ENCODE peak calls at places on chromosome 12, in six cellular contexts. K, S, E, G, N and Z are unnamed samples.

GRCh38 chr12:128109236-128109635 is 157.7 kb upstream of the TMEM132C start:
- DNase-seq in K (no peak), S (no peak), E (no peak), G (no peak), N (no peak), Z (no peak)

GRCh38 chr12:34163443-34163842 is 141.1 kb downstream of the ALG10 start:
- DNase-seq in K (no peak), S (no peak), E (no peak), G (no peak), N (no peak), Z (no peak)

GRCh38 chr12:3046441-3047200 is 30.6 kb upstream of the TSPAN9 start:
- DNase-seq in K (no peak), S (no peak), E (no peak), G (no peak), N (no peak), Z (no peak)

GRCh38 chr12:130992448-130992847 is 38.7 kb downstream of the ADGRD1 start:
- DNase-seq in K (no peak), S (no peak), E (no peak), G (no peak), N (no peak), Z (no peak)

GRCh38 chr12:117124421-117125274 is 25.4 kb upstream of the TESC start:
- DNase-seq in K (no peak), S (no peak), E (no peak), G (no peak), N (no peak), Z (no peak)

GRCh38 chr12:57242691-57243454 is 8.1 kb downstream of the STAC3 start:
- DNase-seq in K (peak; percentile 34), S (peak; percentile 85), E (peak; percentile 56), G (peak; percentile 78), N (peak; percentile 49), Z (peak; percentile 30)

GRCh38 chr12:16939871-16940306 is 333.9 kb upstream of the LMO3 start:
- DNase-seq in K (no peak), S (peak; percentile 10), E (no peak), G (peak; percentile 95), N (no peak), Z (no peak)

GRCh38 chr12:65084579-65084978 is 36.5 kb downstream of the WIF1 start:
- DNase-seq in K (no peak), S (no peak), E (no peak), G (no peak), N (no peak), Z (no peak)

GRCh38 chr12:17992002-17992656 is 97.9 kb downstream of the RERGL start:
- DNase-seq in K (peak; percentile 3), S (peak; percentile 8), E (no peak), G (peak; percentile 71), N (no peak), Z (no peak)

GRCh38 chr12:90024261-90024660 is 315.6 kb upstream of the ATP2B1 start:
- DNase-seq in K (no peak), S (no peak), E (no peak), G (no peak), N (no peak), Z (no peak)

GRCh38 chr12:19704966-19705365 is 265.7 kb downstream of the AEBP2 start:
- DNase-seq in K (no peak), S (no peak), E (no peak), G (no peak), N (no peak), Z (no peak)

GRCh38 chr12:93757792-93758694 is 80.9 kb downstream of the CRADD start:
- DNase-seq in K (no peak), S (no peak), E (no peak), G (no peak), N (no peak), Z (no peak)

GRCh38 chr12:102484017-102484731 is 3.8 kb upstream of the IGF1 start:
- DNase-seq in K (peak; percentile 22), S (peak; percentile 70), E (peak; percentile 28), G (peak; percentile 61), N (no peak), Z (no peak)

GRCh38 chr12:45933504-45933903 is 56.9 kb downstream of the SCAF11 start:
- DNase-seq in K (no peak), S (no peak), E (no peak), G (no peak), N (no peak), Z (no peak)

GRCh38 chr12:119014368-119014767 is 33.0 kb downstream of the SRRM4 start:
- DNase-seq in K (no peak), S (no peak), E (no peak), G (no peak), N (no peak), Z (peak; percentile 44)

GRCh38 chr12:79274571-79275064 is 410.0 kb downstream of the SYT1 start:
- DNase-seq in K (no peak), S (no peak), E (no peak), G (no peak), N (no peak), Z (no peak)

GRCh38 chr12:13588574-13588973 is 392.0 kb downstream of the EMP1 start:
- DNase-seq in K (no peak), S (no peak), E (no peak), G (no peak), N (no peak), Z (no peak)

GRCh38 chr12:31728289-31728916 is 418 bp downstream of the AMN1 start:
- DNase-seq in K (no peak), S (peak; percentile 47), E (peak; percentile 24), G (no peak), N (no peak), Z (no peak)

GRCh38 chr12:32533971-32534590 is 134.7 kb downstream of the FGD4 start:
- DNase-seq in K (peak; percentile 26), S (no peak), E (no peak), G (peak; percentile 83), N (no peak), Z (no peak)

GRCh38 chr12:80053048-80053790 is 46.1 kb upstream of the OTOGL start:
- DNase-seq in K (no peak), S (no peak), E (no peak), G (no peak), N (no peak), Z (peak; percentile 3)

GRCh38 chr12:68610435-68611093 is at the start of gene RAP1B:
- DNase-seq in K (peak; percentile 90), S (peak; percentile 85), E (peak; percentile 88), G (peak; percentile 94), N (peak; percentile 90), Z (peak; percentile 93)

GRCh38 chr12:96457191-96457930 is 32.0 kb upstream of the CFAP54 start:
- DNase-seq in K (no peak), S (no peak), E (no peak), G (no peak), N (no peak), Z (no peak)

GRCh38 chr12:51392556-51393237 is 1.5 kb upstream of the GALNT6 start:
- DNase-seq in K (no peak), S (no peak), E (no peak), G (no peak), N (no peak), Z (no peak)

GRCh38 chr12:80068173-80068572 is 31.2 kb upstream of the OTOGL start:
- DNase-seq in K (no peak), S (no peak), E (no peak), G (no peak), N (no peak), Z (no peak)

GRCh38 chr12:116861331-116861730 is 19.9 kb downstream of the HRK start:
- DNase-seq in K (peak; percentile 29), S (peak; percentile 24), E (peak; percentile 30), G (no peak), N (no peak), Z (no peak)

GRCh38 chr12:108854453-108855283 is 2.7 kb downstream of the SSH1 start:
- DNase-seq in K (no peak), S (no peak), E (no peak), G (peak; percentile 95), N (no peak), Z (no peak)

GRCh38 chr12:22121224-22121623 is 75.2 kb downstream of the CMAS start:
- DNase-seq in K (no peak), S (peak; percentile 51), E (peak; percentile 6), G (peak; percentile 28), N (peak; percentile 11), Z (no peak)

GRCh38 chr12:107990325-107990724 is 138.8 kb upstream of the WSCD2 start:
- DNase-seq in K (no peak), S (peak; percentile 49), E (peak; percentile 3), G (peak; percentile 46), N (peak; percentile 30), Z (no peak)

GRCh38 chr12:104182144-104182543 is 33.4 kb upstream of the TXNRD1 start:
- DNase-seq in K (no peak), S (no peak), E (no peak), G (no peak), N (no peak), Z (no peak)

GRCh38 chr12:12534134-12534866 is 28.4 kb downstream of the DUSP16 start:
- DNase-seq in K (no peak), S (no peak), E (no peak), G (no peak), N (no peak), Z (no peak)